ENCODE peak calls at places on chromosomes 3 and 15, in eight cellular contexts. V is cardiac fibroblast; Q is prostate gland; B is astrocyte of the spinal cord; C is EH; U is CD4-positive, alpha-beta memory T cell; F is kidney glomerular epithelial cell; E is NCI-H345. I is an unnamed sample.

GRCh38 chr3:188631291-188632010 is 477.5 kb downstream of the LPP start:
- DNase-seq in C (peak; percentile 92), F (no peak), Q (no peak), B (peak; percentile 81), E (no peak), V (peak; percentile 26), U (no peak), I (no peak)

GRCh38 chr3:53944019-53944418 is 52.4 kb upstream of the SELENOK start:
- DNase-seq in U (no peak), F (peak; percentile 10), C (no peak), E (peak; percentile 32), Q (no peak), V (peak; percentile 24), B (no peak), I (no peak)

GRCh38 chr15:52789601-52790165 is 453 bp downstream of the ONECUT1 start:
- DNase-seq in F (no peak), B (peak; percentile 14), U (peak; percentile 29), Q (no peak), C (peak; percentile 14), E (peak; percentile 14), V (peak; percentile 18), I (no peak)

GRCh38 chr3:179732661-179733348 is 80.0 kb downstream of the USP13 start:
- DNase-seq in B (no peak), Q (no peak), E (no peak), U (no peak), F (no peak), C (peak; percentile 14), V (no peak), I (no peak)

GRCh38 chr15:80828796-80829195 is 49.6 kb downstream of the CEMIP start:
- DNase-seq in Q (no peak), U (no peak), V (no peak), F (no peak), C (no peak), B (no peak), E (no peak), I (no peak)

GRCh38 chr3:106013971-106014370 is 145.2 kb upstream of the CBLB start:
- DNase-seq in U (no peak), Q (no peak), F (peak; percentile 46), V (peak; percentile 66), E (no peak), C (peak; percentile 96), B (peak; percentile 76), I (no peak)

GRCh38 chr3:29557186-29557585 is 276.3 kb downstream of the RBMS3 start:
- DNase-seq in B (peak; percentile 22), F (no peak), Q (no peak), C (no peak), U (no peak), E (no peak), V (no peak), I (no peak)

GRCh38 chr3:64642327-64643151 is 45.3 kb downstream of the ADAMTS9 start:
- DNase-seq in B (no peak), C (no peak), F (no peak), E (no peak), V (no peak), U (no peak), Q (no peak), I (no peak)

GRCh38 chr3:40631341-40631995 is 106.7 kb downstream of the ZNF621 start:
- DNase-seq in Q (peak; percentile 55), U (no peak), F (no peak), V (no peak), B (no peak), C (no peak), E (peak; percentile 48), I (no peak)

GRCh38 chr15:61410656-61411055 is 181.6 kb upstream of the RORA start:
- DNase-seq in U (no peak), V (no peak), F (no peak), Q (no peak), C (peak; percentile 6), E (no peak), B (no peak), I (no peak)

GRCh38 chr3:18295171-18295920 is 129.8 kb downstream of the SATB1 start:
- DNase-seq in V (peak; percentile 55), U (no peak), C (peak; percentile 61), F (peak; percentile 89), E (no peak), Q (no peak), B (peak; percentile 81), I (no peak)

GRCh38 chr3:107407355-107407754 is 30.1 kb downstream of the CCDC54 start:
- DNase-seq in Q (no peak), E (no peak), F (no peak), C (no peak), U (no peak), B (no peak), V (no peak), I (no peak)

GRCh38 chr3:167113466-167113865 is 266.6 kb downstream of the ZBBX start:
- DNase-seq in F (no peak), Q (no peak), V (no peak), C (no peak), E (no peak), B (no peak), U (no peak), I (no peak)

GRCh38 chr15:57352535-57353316 is 23.6 kb upstream of the CGNL1 start:
- DNase-seq in Q (no peak), F (no peak), U (no peak), C (no peak), B (no peak), E (no peak), V (no peak), I (no peak)

GRCh38 chr15:64158363-64159134 is 4.3 kb downstream of the PPIB start:
- DNase-seq in C (peak; percentile 18), B (no peak), F (no peak), V (no peak), Q (no peak), U (no peak), E (no peak), I (no peak)

GRCh38 chr3:71254251-71254650 is 329.3 kb downstream of the FOXP1 start:
- DNase-seq in C (no peak), F (peak; percentile 56), Q (no peak), E (no peak), B (no peak), U (no peak), V (peak; percentile 39), I (no peak)

GRCh38 chr3:126353694-126354321 is 3.4 kb downstream of the KLF15 start:
- DNase-seq in U (no peak), E (no peak), B (no peak), Q (no peak), V (no peak), C (no peak), F (no peak), I (no peak)

GRCh38 chr3:194503101-194503531 is 16.3 kb upstream of the ATP13A3 start:
- DNase-seq in B (no peak), E (no peak), F (no peak), C (peak; percentile 66), V (peak; percentile 44), U (no peak), Q (no peak), I (peak; percentile 39)

I was measured in NCI-H446 treated with DMSO at 0.1 percent for 48 hours.